ENCODE peak calls at places on chromosomes 1 and 21, in nine cellular contexts. B is keratinocyte, L is MM.1S, N is GM23248, M is DND-41, Q is fibroblast of lung, V is astrocyte, Y is neural progenitor cell, C is mammary epithelial cell. O is an unnamed sample. For H3K4me1, the result is how much of the 10 kb centered on the place peaks cover.

GRCh38 chr1:90534669-90535379 is 182.3 kb downstream of the BARHL2 start:
- DNase-seq in Q (no peak), M (peak), L (no peak), V (no peak), B (no peak), Y (peak), N (no peak), C (no peak), O (no peak)

GRCh38 chr1:53376041-53376461 is 48.2 kb upstream of the LRP8 start:
- DNase-seq in Y (no peak), Q (no peak), C (no peak), N (peak), B (no peak), L (no peak), M (no peak), V (no peak), O (no peak)

GRCh38 chr1:51266181-51266580 is 30.1 kb downstream of the RNF11 start:
- DNase-seq in N (no peak), M (no peak), L (no peak), C (no peak), Q (no peak), B (no peak), Y (no peak), V (no peak), O (no peak)

GRCh38 chr1:113976609-113977278 is 2.5 kb upstream of the OLFML3 start:
- DNase-seq in M (no peak), Q (peak), Y (peak), L (no peak), B (no peak), V (peak), N (peak), C (no peak), O (peak)

GRCh38 chr1:107132780-107133179 is 8.1 kb upstream of the NTNG1 start:
- DNase-seq in M (no peak), V (no peak), B (no peak), L (no peak), N (no peak), C (no peak), Y (no peak), Q (no peak), O (no peak)

GRCh38 chr1:22673486-22674409 is 20.7 kb downstream of the C1QB start:
- DNase-seq in V (peak), L (no peak), Q (peak), Y (peak), N (peak), B (no peak), C (peak), M (no peak), O (peak)

GRCh38 chr1:63487336-63488065 is 35.5 kb downstream of the ITGB3BP start:
- DNase-seq in Q (peak), B (no peak), N (no peak), C (no peak), V (peak), M (no peak), Y (no peak), L (no peak), O (no peak)

GRCh38 chr21:32698971-32699693 is 28.7 kb downstream of the SYNJ1 start:
- DNase-seq in N (no peak), L (no peak), V (peak), M (no peak), Y (no peak), C (no peak), Q (peak), B (no peak), O (peak)

GRCh38 chr1:180674603-180675530 is 43.0 kb downstream of the XPR1 start:
- DNase-seq in V (peak), Q (peak), M (no peak), N (no peak), B (no peak), Y (no peak), L (no peak), C (no peak), O (no peak)

GRCh38 chr21:37871121-37871862 is 45.0 kb downstream of the KCNJ6 start:
- DNase-seq in L (no peak), C (peak), V (peak), Q (peak), N (peak), Y (no peak), B (no peak), M (no peak), O (no peak)

GRCh38 chr1:30518696-30519095 is 204.7 kb downstream of the MATN1 start:
- DNase-seq in V (peak), Q (peak), B (no peak), M (no peak), N (peak), L (no peak), Y (no peak), C (peak), O (no peak)

GRCh38 chr1:206704239-206704638 is 19.5 kb downstream of the MAPKAPK2 start:
- DNase-seq in C (no peak), M (no peak), Q (no peak), Y (no peak), N (no peak), V (no peak), B (no peak), L (no peak), O (no peak)

GRCh38 chr1:206706806-206707205 is 22.1 kb downstream of the MAPKAPK2 start:
- DNase-seq in C (no peak), M (no peak), V (no peak), L (no peak), N (no peak), Y (no peak), Q (no peak), B (no peak), O (no peak)

GRCh38 chr1:206706298-206706791 is 21.6 kb downstream of the MAPKAPK2 start:
- DNase-seq in M (no peak), N (peak), B (no peak), Y (peak), C (no peak), V (peak), Q (peak), L (no peak), O (no peak)

GRCh38 chr1:206705187-206705586 is 20.5 kb downstream of the MAPKAPK2 start:
- DNase-seq in Q (peak), V (peak), M (no peak), Y (peak), C (no peak), N (peak), L (no peak), B (no peak), O (no peak)

DNA sequence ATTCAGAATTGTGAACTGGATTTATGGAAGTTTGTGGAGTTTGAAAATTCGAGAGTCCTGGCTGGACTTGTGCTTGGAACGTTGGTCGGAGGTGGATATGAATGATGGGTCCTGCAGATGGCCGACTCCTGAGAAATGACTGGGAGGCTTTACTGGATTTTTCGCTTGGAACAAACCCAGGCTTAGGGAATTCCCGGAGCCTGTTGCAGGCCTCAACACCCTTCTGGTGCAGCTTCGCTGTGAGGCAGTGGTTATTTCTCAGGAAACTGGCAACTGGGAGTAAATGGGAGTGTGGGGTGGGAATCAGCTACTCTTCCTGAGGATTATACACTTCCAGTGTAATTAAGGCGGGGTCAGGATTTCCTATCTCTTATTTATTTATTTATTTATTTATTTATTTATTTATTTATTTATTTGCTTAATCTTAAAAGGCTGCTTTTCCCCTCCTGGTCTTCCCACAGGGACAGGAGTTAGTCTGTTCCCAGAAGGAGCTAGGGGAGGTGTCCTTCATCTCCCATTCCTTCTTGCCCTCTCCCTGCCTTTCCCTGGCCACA is 21.1 kb downstream of the MAPKAPK2 start:
- DNase-seq in N (peak), M (no peak), B (no peak), Q (peak), Y (no peak), V (peak), L (no peak), C (no peak), O (no peak)
- H3K4me1 ChIP-seq in N (half or more), M (under half), B (half or more), Q (under half), Y (half or more), V (under half), L (under half), C (under half), O (under half)

DNA sequence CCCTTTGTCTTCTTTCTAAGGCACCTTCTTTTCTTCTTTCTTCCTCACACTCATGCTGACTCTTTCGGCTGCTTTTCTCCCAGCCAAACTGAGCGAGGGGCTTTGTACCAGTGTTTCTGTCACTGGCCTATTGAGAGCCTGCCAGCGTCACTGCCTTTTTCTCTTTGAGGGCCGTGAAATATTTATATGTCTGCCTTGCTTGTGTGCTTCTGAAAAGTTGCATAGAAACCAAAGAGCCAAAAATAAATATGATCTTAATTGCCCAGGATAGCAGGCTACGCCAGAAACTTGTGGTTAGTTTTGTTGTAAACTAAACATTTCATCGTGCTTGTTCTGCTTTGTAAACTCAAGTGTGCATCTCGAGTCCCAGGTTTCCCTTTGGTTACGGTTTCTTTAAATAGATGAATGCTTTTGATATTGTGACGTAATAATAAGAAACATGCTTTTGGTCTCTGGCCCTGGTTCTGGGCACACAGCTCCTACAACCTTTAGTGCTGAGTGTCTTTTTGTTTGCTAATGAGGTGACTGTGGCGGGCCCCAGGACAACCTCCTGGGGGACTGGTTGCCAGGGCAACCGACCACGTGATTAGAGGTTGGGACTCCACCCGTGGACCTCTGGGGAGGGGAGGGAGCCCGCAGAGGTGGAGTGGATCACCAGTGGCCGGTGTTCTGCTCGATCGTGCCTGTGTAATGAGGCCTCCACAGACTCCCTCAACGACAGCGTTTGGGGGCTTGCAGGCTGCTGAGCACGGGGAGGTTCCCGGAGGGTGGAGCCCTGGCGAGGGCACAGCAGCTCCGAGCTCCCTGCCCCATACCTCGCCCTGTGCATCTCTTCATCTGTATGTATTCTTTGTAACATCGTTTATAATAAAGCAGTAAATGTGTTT is 10.9 kb downstream of the SLC37A1 start:
- DNase-seq in Q (peak), C (no peak), Y (peak), B (no peak), N (peak), L (peak), V (peak), M (no peak), O (no peak)
- H2AFZ ChIP-seq in Q (peak), C (peak), Y (peak), B (no peak), N (no peak), L (peak), V (peak), M (no peak), O (no peak)

DNA sequence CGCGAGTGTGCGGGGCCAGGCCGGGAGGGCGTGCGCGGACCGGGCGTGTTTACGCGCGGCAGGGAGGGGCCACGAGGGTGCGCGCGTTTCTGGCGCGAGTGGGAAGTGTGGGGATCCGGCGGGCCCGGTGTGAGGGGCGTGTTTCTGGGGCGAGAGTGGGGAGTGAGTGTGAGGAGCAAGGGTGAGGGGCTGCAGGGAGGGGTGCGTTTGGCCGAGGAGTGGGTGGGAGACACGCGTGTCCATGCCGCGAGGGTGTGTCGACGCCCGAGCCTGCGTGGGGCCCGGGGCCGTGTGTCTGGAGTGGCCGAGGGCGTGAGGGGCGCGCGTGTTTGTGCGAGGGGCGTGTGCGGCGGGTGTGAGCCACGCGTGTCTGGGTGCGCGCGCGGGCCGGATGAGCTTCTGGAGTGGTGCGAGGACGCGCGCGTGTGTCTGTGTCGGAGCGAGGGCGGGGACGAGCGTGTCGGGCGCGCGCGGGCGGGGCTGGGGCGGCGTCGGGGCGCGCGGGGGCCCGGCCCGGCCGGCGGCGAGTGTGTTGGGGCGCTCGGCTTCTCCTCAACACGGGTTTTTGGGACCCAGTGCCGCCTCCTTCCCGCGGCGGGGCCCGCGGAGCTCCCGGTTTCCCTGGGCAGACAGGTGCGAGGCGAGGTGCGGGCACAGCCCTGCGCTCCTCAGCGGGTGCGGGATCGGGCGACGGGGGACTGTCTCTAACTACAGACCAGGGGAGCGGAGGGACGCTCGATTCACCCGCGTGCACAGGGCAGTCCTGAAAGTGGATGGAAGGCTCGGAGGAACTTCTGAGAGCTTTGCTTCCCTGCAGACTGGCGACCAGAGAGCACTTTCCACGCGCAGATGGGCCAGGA is 65.8 kb upstream of the VAMP3 start:
- DNase-seq in Y (peak), M (no peak), Q (no peak), C (peak), N (peak), B (no peak), L (no peak), V (no peak), O (no peak)
- TF ChIP-seq EZH2 in Y (peak), M (no peak), Q (peak), C (peak), N (no peak), B (no peak), L (no peak), V (peak), O (peak)

GRCh38 chr1:200905411-200906052 is 10.8 kb downstream of the INAVA start:
- DNase-seq in V (peak), C (peak), B (no peak), N (peak), M (peak), Y (no peak), L (peak), Q (peak), O (no peak)
- H3K4me1 ChIP-seq in V (under half), C (under half), B (under half), N (under half), M (under half), Y (under half), L (under half), Q (under half), O (under half)

GRCh38 chr1:228478326-228478725 is 8.9 kb upstream of the RNF187 start:
- DNase-seq in N (no peak), L (no peak), Q (no peak), C (no peak), B (no peak), Y (no peak), V (no peak), M (no peak), O (no peak)
- H2AFZ ChIP-seq in N (no peak), L (peak), Q (no peak), C (no peak), B (no peak), Y (no peak), V (no peak), M (no peak), O (no peak)

O was measured in endothelial cell of umbilical vein.